ENCODE peak calls at places on chromosome 7, in ten cellular contexts. One of them, this sample, is unnamed.

GRCh38 chr7:143878884-143879283 is 23.1 kb downstream of the TCAF1 start:
- DNase-seq in psoas muscle: no peak
- DNase-seq in fibroblast of the aortic adventitia: no peak
- DNase-seq in stomach: no peak
- DNase-seq in kidney: no peak
- DNase-seq in CD8-positive, alpha-beta T cell: no peak
- DNase-seq in endothelial cell: no peak
- DNase-seq in AG04449: no peak
- DNase-seq in heart left ventricle: no peak
- DNase-seq in progenitor cell of endocrine pancreas: no peak
- DNase-seq in this sample: no peak

GRCh38 chr7:29989257-29989995 is at the start of gene SCRN1:
- DNase-seq in stomach: peak
- DNase-seq in fibroblast of the aortic adventitia: peak
- DNase-seq in endothelial cell: peak
- DNase-seq in kidney: peak
- DNase-seq in AG04449: no peak
- DNase-seq in heart left ventricle: peak
- DNase-seq in CD8-positive, alpha-beta T cell: peak
- DNase-seq in psoas muscle: peak
- DNase-seq in progenitor cell of endocrine pancreas: peak
- DNase-seq in this sample: peak

GRCh38 chr7:69067397-69067796 is 530.9 kb upstream of the AUTS2 start:
- DNase-seq in stomach: peak
- DNase-seq in endothelial cell: no peak
- DNase-seq in fibroblast of the aortic adventitia: peak
- DNase-seq in progenitor cell of endocrine pancreas: no peak
- DNase-seq in heart left ventricle: no peak
- DNase-seq in psoas muscle: no peak
- DNase-seq in kidney: no peak
- DNase-seq in CD8-positive, alpha-beta T cell: no peak
- DNase-seq in AG04449: no peak
- DNase-seq in this sample: peak

GRCh38 chr7:157651366-157652160 is 314.8 kb downstream of the DNAJB6 start:
- DNase-seq in CD8-positive, alpha-beta T cell: no peak
- DNase-seq in progenitor cell of endocrine pancreas: no peak
- DNase-seq in endothelial cell: no peak
- DNase-seq in heart left ventricle: peak
- DNase-seq in stomach: no peak
- DNase-seq in kidney: no peak
- DNase-seq in fibroblast of the aortic adventitia: no peak
- DNase-seq in psoas muscle: no peak
- DNase-seq in AG04449: no peak
- DNase-seq in this sample: no peak

GRCh38 chr7:91263359-91264082 is 712 bp upstream of the FZD1 start:
- DNase-seq in endothelial cell: peak
- DNase-seq in stomach: no peak
- DNase-seq in CD8-positive, alpha-beta T cell: no peak
- DNase-seq in fibroblast of the aortic adventitia: no peak
- DNase-seq in heart left ventricle: peak
- DNase-seq in progenitor cell of endocrine pancreas: peak
- DNase-seq in kidney: peak
- DNase-seq in psoas muscle: peak
- DNase-seq in AG04449: no peak
- DNase-seq in this sample: peak

GRCh38 chr7:30906014-30906413 is 5.6 kb upstream of the AQP1 start:
- DNase-seq in CD8-positive, alpha-beta T cell: no peak
- DNase-seq in AG04449: no peak
- DNase-seq in progenitor cell of endocrine pancreas: no peak
- DNase-seq in heart left ventricle: no peak
- DNase-seq in stomach: no peak
- DNase-seq in fibroblast of the aortic adventitia: no peak
- DNase-seq in endothelial cell: no peak
- DNase-seq in kidney: no peak
- DNase-seq in psoas muscle: no peak
- DNase-seq in this sample: peak

GRCh38 chr7:99618726-99619125 is 2.0 kb downstream of the ZSCAN25 start:
- DNase-seq in AG04449: peak
- DNase-seq in CD8-positive, alpha-beta T cell: no peak
- DNase-seq in psoas muscle: no peak
- DNase-seq in stomach: no peak
- DNase-seq in progenitor cell of endocrine pancreas: no peak
- DNase-seq in kidney: no peak
- DNase-seq in fibroblast of the aortic adventitia: no peak
- DNase-seq in heart left ventricle: no peak
- DNase-seq in endothelial cell: no peak
- DNase-seq in this sample: no peak

GRCh38 chr7:148686312-148686937 is 12.3 kb upstream of the CUL1 start:
- DNase-seq in endothelial cell: no peak
- DNase-seq in psoas muscle: no peak
- DNase-seq in kidney: no peak
- DNase-seq in heart left ventricle: no peak
- DNase-seq in AG04449: no peak
- DNase-seq in CD8-positive, alpha-beta T cell: no peak
- DNase-seq in fibroblast of the aortic adventitia: no peak
- DNase-seq in progenitor cell of endocrine pancreas: no peak
- DNase-seq in stomach: no peak
- DNase-seq in this sample: no peak

GRCh38 chr7:158312789-158313188 is 274.8 kb downstream of the PTPRN2 start:
- DNase-seq in kidney: no peak
- DNase-seq in CD8-positive, alpha-beta T cell: no peak
- DNase-seq in heart left ventricle: no peak
- DNase-seq in endothelial cell: no peak
- DNase-seq in fibroblast of the aortic adventitia: no peak
- DNase-seq in progenitor cell of endocrine pancreas: no peak
- DNase-seq in stomach: no peak
- DNase-seq in AG04449: no peak
- DNase-seq in psoas muscle: no peak
- DNase-seq in this sample: no peak

GRCh38 chr7:47570649-47571050 is 11.3 kb downstream of the TNS3 start:
- DNase-seq in endothelial cell: no peak
- DNase-seq in AG04449: no peak
- DNase-seq in heart left ventricle: no peak
- DNase-seq in CD8-positive, alpha-beta T cell: no peak
- DNase-seq in fibroblast of the aortic adventitia: peak
- DNase-seq in progenitor cell of endocrine pancreas: no peak
- DNase-seq in stomach: no peak
- DNase-seq in psoas muscle: peak
- DNase-seq in kidney: no peak
- DNase-seq in this sample: peak

GRCh38 chr7:142012825-142013506 is 17.3 kb downstream of the MGAM start:
- DNase-seq in progenitor cell of endocrine pancreas: no peak
- DNase-seq in kidney: no peak
- DNase-seq in AG04449: no peak
- DNase-seq in fibroblast of the aortic adventitia: peak
- DNase-seq in psoas muscle: no peak
- DNase-seq in CD8-positive, alpha-beta T cell: no peak
- DNase-seq in stomach: no peak
- DNase-seq in heart left ventricle: no peak
- DNase-seq in endothelial cell: no peak
- DNase-seq in this sample: no peak

DNA sequence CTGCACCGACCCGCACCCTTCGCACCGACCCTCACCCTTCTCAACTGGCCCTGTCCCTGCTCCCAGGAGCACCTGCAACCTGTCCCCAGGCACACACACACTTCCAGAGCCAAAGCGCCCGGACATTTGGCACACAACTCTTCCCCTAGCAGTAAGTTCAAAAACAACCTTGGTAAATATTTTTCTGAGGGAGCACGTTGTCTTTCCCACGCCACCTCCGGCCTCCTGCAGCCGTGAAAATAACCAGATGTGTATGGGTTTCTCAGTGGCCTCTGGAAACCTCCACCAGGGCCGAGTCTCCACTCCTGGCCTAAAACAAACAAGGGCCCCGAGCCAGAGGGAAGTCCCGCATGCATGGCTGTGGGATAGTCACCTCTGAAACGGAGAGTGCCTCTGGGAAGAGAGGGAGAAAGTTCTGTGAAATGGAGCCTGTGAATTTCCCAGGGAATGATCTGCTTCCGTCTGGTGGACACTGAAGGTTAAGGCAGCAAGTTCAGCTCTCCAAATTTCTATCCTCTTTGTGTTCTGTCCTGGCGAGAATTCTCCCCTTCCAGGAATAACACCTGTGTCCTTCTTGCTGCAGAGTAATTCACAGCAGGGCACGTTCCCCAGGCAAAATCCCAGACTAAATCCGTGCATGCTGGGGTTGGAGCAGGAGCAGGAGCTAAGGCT is 15.8 kb downstream of the PODXL start:
- DNase-seq in heart left ventricle: no peak
- DNase-seq in stomach: peak
- DNase-seq in progenitor cell of endocrine pancreas: no peak
- DNase-seq in AG04449: no peak
- DNase-seq in psoas muscle: no peak
- DNase-seq in endothelial cell: no peak
- DNase-seq in kidney: peak
- DNase-seq in fibroblast of the aortic adventitia: no peak
- DNase-seq in CD8-positive, alpha-beta T cell: no peak
- DNase-seq in this sample: peak
- TF ChIP-seq CTCF in heart left ventricle: peak
- TF ChIP-seq CTCF in stomach: no peak
- TF ChIP-seq CTCF in progenitor cell of endocrine pancreas: peak
- TF ChIP-seq CTCF in AG04449: no peak
- TF ChIP-seq CTCF in psoas muscle: peak
- TF ChIP-seq CTCF in endothelial cell: no peak
- TF ChIP-seq CTCF in kidney: no peak
- TF ChIP-seq CTCF in fibroblast of the aortic adventitia: peak
- TF ChIP-seq CTCF in CD8-positive, alpha-beta T cell: no peak
- TF ChIP-seq CTCF in this sample: no peak

DNA sequence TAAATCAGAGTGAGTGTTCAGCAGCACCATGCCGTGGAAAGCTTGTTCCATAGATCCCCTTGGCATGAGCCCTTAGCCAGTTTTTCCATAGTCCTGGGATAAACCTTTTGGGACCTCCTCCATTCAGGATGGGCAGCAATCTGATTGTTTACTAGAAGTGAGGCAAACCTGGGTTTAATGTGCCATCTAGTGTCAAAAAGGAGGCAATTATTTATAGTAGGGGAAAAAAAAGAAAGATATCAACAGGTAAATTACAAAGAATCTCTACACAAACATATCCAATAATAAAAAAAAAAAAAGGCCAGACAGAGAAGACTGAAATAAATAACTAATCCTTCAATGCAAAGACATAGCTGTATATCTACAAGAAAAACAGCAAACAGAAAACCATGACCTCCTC is 229.0 kb upstream of the STK17A start:
- DNase-seq in progenitor cell of endocrine pancreas: no peak
- DNase-seq in psoas muscle: no peak
- DNase-seq in heart left ventricle: no peak
- DNase-seq in stomach: no peak
- DNase-seq in endothelial cell: no peak
- DNase-seq in kidney: no peak
- DNase-seq in AG04449: no peak
- DNase-seq in fibroblast of the aortic adventitia: no peak
- DNase-seq in CD8-positive, alpha-beta T cell: no peak
- DNase-seq in this sample: no peak
- TF ChIP-seq CTCF in progenitor cell of endocrine pancreas: no peak
- TF ChIP-seq CTCF in psoas muscle: no peak
- TF ChIP-seq CTCF in heart left ventricle: no peak
- TF ChIP-seq CTCF in stomach: no peak
- TF ChIP-seq CTCF in endothelial cell: no peak
- TF ChIP-seq CTCF in kidney: no peak
- TF ChIP-seq CTCF in AG04449: no peak
- TF ChIP-seq CTCF in fibroblast of the aortic adventitia: no peak
- TF ChIP-seq CTCF in CD8-positive, alpha-beta T cell: no peak
- TF ChIP-seq CTCF in this sample: no peak

GRCh38 chr7:3650844-3651243 is 349.8 kb downstream of the SDK1 start:
- DNase-seq in fibroblast of the aortic adventitia: no peak
- DNase-seq in kidney: no peak
- DNase-seq in progenitor cell of endocrine pancreas: no peak
- DNase-seq in stomach: no peak
- DNase-seq in psoas muscle: no peak
- DNase-seq in endothelial cell: no peak
- DNase-seq in CD8-positive, alpha-beta T cell: no peak
- DNase-seq in heart left ventricle: no peak
- DNase-seq in AG04449: no peak
- DNase-seq in this sample: no peak

GRCh38 chr7:3648276-3648675 is 347.2 kb downstream of the SDK1 start:
- DNase-seq in endothelial cell: no peak
- DNase-seq in progenitor cell of endocrine pancreas: no peak
- DNase-seq in heart left ventricle: no peak
- DNase-seq in fibroblast of the aortic adventitia: no peak
- DNase-seq in CD8-positive, alpha-beta T cell: no peak
- DNase-seq in kidney: no peak
- DNase-seq in stomach: no peak
- DNase-seq in AG04449: no peak
- DNase-seq in psoas muscle: no peak
- DNase-seq in this sample: no peak

GRCh38 chr7:3649678-3650445 is 348.8 kb downstream of the SDK1 start:
- DNase-seq in AG04449: no peak
- DNase-seq in psoas muscle: no peak
- DNase-seq in endothelial cell: no peak
- DNase-seq in heart left ventricle: no peak
- DNase-seq in stomach: no peak
- DNase-seq in CD8-positive, alpha-beta T cell: no peak
- DNase-seq in kidney: no peak
- DNase-seq in progenitor cell of endocrine pancreas: no peak
- DNase-seq in fibroblast of the aortic adventitia: no peak
- DNase-seq in this sample: no peak

DNA sequence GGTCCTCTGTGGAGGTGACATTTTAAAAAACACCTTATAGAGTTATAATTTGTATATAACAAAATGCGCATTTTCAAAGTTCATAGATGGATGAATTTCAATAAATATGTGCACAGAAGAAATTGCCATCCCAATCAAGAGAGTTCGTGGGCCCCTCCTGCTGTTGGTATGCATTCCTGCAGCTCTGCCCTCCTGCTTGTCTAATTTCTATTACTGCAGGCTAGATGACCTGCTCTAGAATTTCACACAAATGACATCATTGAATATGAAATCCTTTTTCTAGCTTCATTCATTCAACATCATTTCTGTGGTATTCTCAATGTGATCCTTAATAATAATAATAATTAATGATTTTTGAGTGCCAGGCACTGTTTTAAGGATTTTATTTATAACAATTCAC is 348.2 kb downstream of the SDK1 start:
- DNase-seq in CD8-positive, alpha-beta T cell: no peak
- DNase-seq in psoas muscle: no peak
- DNase-seq in endothelial cell: no peak
- DNase-seq in kidney: no peak
- DNase-seq in stomach: no peak
- DNase-seq in heart left ventricle: no peak
- DNase-seq in fibroblast of the aortic adventitia: no peak
- DNase-seq in progenitor cell of endocrine pancreas: no peak
- DNase-seq in AG04449: no peak
- DNase-seq in this sample: no peak
- TF ChIP-seq CTCF in CD8-positive, alpha-beta T cell: no peak
- TF ChIP-seq CTCF in psoas muscle: no peak
- TF ChIP-seq CTCF in endothelial cell: no peak
- TF ChIP-seq CTCF in kidney: no peak
- TF ChIP-seq CTCF in stomach: no peak
- TF ChIP-seq CTCF in heart left ventricle: no peak
- TF ChIP-seq CTCF in fibroblast of the aortic adventitia: peak
- TF ChIP-seq CTCF in progenitor cell of endocrine pancreas: no peak
- TF ChIP-seq CTCF in AG04449: no peak
- TF ChIP-seq CTCF in this sample: no peak

DNA sequence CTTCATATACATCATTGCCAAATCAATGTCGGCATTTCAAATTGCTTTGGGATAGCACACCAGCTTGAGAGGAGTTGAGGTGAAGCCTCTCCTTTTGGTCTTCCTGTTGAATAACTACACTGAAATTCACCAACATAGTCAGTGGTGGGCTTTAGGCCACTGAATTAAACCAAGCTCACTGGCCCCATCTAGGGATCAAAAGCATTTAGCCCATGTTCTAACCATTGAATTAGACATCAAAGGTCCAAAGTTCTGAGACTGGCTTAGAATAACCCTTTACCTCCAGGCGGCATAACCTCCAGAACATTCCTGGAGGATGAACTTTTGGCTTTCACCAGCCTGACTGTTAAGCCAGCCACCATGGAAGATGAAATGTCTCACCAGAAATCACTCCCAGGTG is 54.6 kb downstream of the BPGM start:
- DNase-seq in endothelial cell: no peak
- DNase-seq in stomach: no peak
- DNase-seq in psoas muscle: no peak
- DNase-seq in fibroblast of the aortic adventitia: peak
- DNase-seq in AG04449: no peak
- DNase-seq in CD8-positive, alpha-beta T cell: peak
- DNase-seq in heart left ventricle: no peak
- DNase-seq in progenitor cell of endocrine pancreas: no peak
- DNase-seq in kidney: no peak
- DNase-seq in this sample: no peak
- TF ChIP-seq CTCF in endothelial cell: peak
- TF ChIP-seq CTCF in stomach: no peak
- TF ChIP-seq CTCF in psoas muscle: peak
- TF ChIP-seq CTCF in fibroblast of the aortic adventitia: peak
- TF ChIP-seq CTCF in AG04449: no peak
- TF ChIP-seq CTCF in CD8-positive, alpha-beta T cell: peak
- TF ChIP-seq CTCF in heart left ventricle: peak
- TF ChIP-seq CTCF in progenitor cell of endocrine pancreas: peak
- TF ChIP-seq CTCF in kidney: peak
- TF ChIP-seq CTCF in this sample: no peak